ENCODE peak calls at places on chromosomes 1 and 21, in seven cellular contexts. D is esophagus muscularis mucosa, V is kidney epithelial cell, L is OCI-LY7, C is uterus, Q is tibial artery, E is body of pancreas. P is an unnamed sample.

GRCh38 chr1:212302745-212303383 is 17.7 kb downstream of the PPP2R5A start:
- DNase-seq in V (no peak), L (no peak), Q (no peak), C (no peak), E (no peak), D (no peak), P (no peak)

GRCh38 chr1:92483442-92484170 is 3.1 kb downstream of the GFI1 start:
- DNase-seq in C (no peak), D (no peak), L (no peak), E (peak; percentile 75), V (no peak), Q (no peak), P (no peak)

GRCh38 chr21:38531610-38532009 is 33.3 kb upstream of the ERG start:
- DNase-seq in V (no peak), E (no peak), D (no peak), L (no peak), C (no peak), Q (peak; percentile 75), P (no peak)

GRCh38 chr1:233730809-233731208 is 116.9 kb downstream of the KCNK1 start:
- DNase-seq in C (no peak), V (no peak), Q (no peak), E (no peak), D (no peak), L (no peak), P (no peak)

GRCh38 chr21:42513151-42513984 is at the start of gene SLC37A1:
- DNase-seq in Q (peak; percentile 66), D (no peak), L (peak; percentile 61), E (peak; percentile 38), V (no peak), C (no peak), P (peak; percentile 39)

GRCh38 chr1:117336087-117336817 is 31.0 kb upstream of the MAN1A2 start:
- DNase-seq in V (no peak), C (no peak), D (peak; percentile 74), E (no peak), Q (no peak), L (no peak), P (no peak)

GRCh38 chr21:39971961-39972360 is 104.7 kb downstream of the PCP4 start:
- DNase-seq in D (no peak), V (no peak), Q (no peak), E (no peak), C (no peak), L (no peak), P (no peak)

GRCh38 chr1:44015206-44015605 is 16.1 kb downstream of the SLC6A9 start:
- DNase-seq in D (no peak), Q (peak; percentile 82), L (no peak), V (no peak), C (no peak), E (no peak), P (no peak)

GRCh38 chr21:37642493-37642892 is 273.8 kb downstream of the KCNJ6 start:
- DNase-seq in D (peak; percentile 62), E (no peak), L (peak; percentile 55), Q (no peak), V (no peak), C (no peak), P (no peak)

GRCh38 chr1:210568631-210569030 is 239.9 kb downstream of the HHAT start:
- DNase-seq in V (no peak), E (no peak), Q (no peak), D (no peak), C (no peak), L (no peak), P (no peak)

GRCh38 chr1:240189386-240189989 is 97.8 kb downstream of the FMN2 start:
- DNase-seq in L (peak; percentile 46), D (no peak), C (no peak), E (peak; percentile 34), V (no peak), Q (no peak), P (peak; percentile 59)

GRCh38 chr1:178467837-178468236 is 28.9 kb downstream of the CLEC20A start:
- DNase-seq in D (no peak), V (no peak), L (no peak), Q (no peak), C (no peak), E (no peak), P (no peak)

GRCh38 chr1:9960705-9961562 is 17.7 kb downstream of the NMNAT1 start:
- DNase-seq in L (peak; percentile 79), E (no peak), D (no peak), V (no peak), C (no peak), Q (no peak), P (no peak)

GRCh38 chr1:174157157-174157806 is 2.0 kb upstream of the RABGAP1L start:
- DNase-seq in Q (no peak), C (no peak), V (no peak), E (no peak), L (peak; percentile 54), D (no peak), P (no peak)

GRCh38 chr21:39860600-39860999 is 6.6 kb upstream of the PCP4 start:
- DNase-seq in E (no peak), D (no peak), L (no peak), Q (no peak), V (no peak), C (no peak), P (no peak)

GRCh38 chr1:46533179-46533864 is 18.1 kb downstream of the KNCN start:
- DNase-seq in Q (peak; percentile 72), V (no peak), L (no peak), C (no peak), D (no peak), E (peak; percentile 35), P (peak; percentile 54)

GRCh38 chr1:30759718-30760281 is 2.2 kb upstream of the LAPTM5 start:
- DNase-seq in L (no peak), Q (no peak), E (no peak), V (no peak), C (no peak), D (no peak), P (no peak)

GRCh38 chr1:168767885-168768584 is 39.0 kb upstream of the DPT start:
- DNase-seq in L (no peak), V (no peak), D (no peak), Q (peak; percentile 63), E (peak; percentile 47), C (peak; percentile 49), P (peak; percentile 58)

GRCh38 chr1:1391225-1391624 is 7.9 kb downstream of the CCNL2 start:
- DNase-seq in C (no peak), D (no peak), V (no peak), E (no peak), Q (no peak), L (no peak), P (no peak)

GRCh38 chr1:48035371-48036141 is 38.4 kb upstream of the TRABD2B start:
- DNase-seq in L (no peak), C (no peak), V (no peak), Q (peak; percentile 20), E (no peak), D (no peak), P (no peak)

GRCh38 chr1:217921126-217921900 is 290.2 kb downstream of the SPATA17 start:
- DNase-seq in V (no peak), C (no peak), D (no peak), L (no peak), E (no peak), Q (no peak), P (no peak)

GRCh38 chr1:217919683-217920502 is 288.7 kb downstream of the SPATA17 start:
- DNase-seq in D (no peak), L (no peak), Q (no peak), C (no peak), V (no peak), E (no peak), P (no peak)

GRCh38 chr1:217924924-217925323 is 293.8 kb downstream of the SPATA17 start:
- DNase-seq in Q (no peak), E (no peak), L (no peak), D (no peak), V (no peak), C (no peak), P (no peak)
- TF ChIP-seq CTCF in Q (no peak), E (no peak), L (no peak), D (no peak), V (no peak), C (no peak), P (no peak)

GRCh38 chr1:67429528-67430357 is 459 bp downstream of the SERBP1 start:
- DNase-seq in Q (peak; percentile 67), D (no peak), C (peak; percentile 26), E (peak; percentile 27), V (no peak), L (peak; percentile 44), P (peak; percentile 43)

GRCh38 chr1:67429011-67429527 is 1.1 kb downstream of the SERBP1 start:
- DNase-seq in C (no peak), E (no peak), V (no peak), Q (no peak), D (no peak), L (peak; percentile 45), P (peak; percentile 28)

GRCh38 chr1:67431156-67431765 is 1.1 kb upstream of the SERBP1 start:
- DNase-seq in V (no peak), E (no peak), D (no peak), Q (no peak), C (no peak), L (peak; percentile 31), P (no peak)

GRCh38 chr1:67431869-67432578 is 1.8 kb upstream of the SERBP1 start:
- DNase-seq in L (peak; percentile 65), Q (no peak), C (no peak), E (no peak), V (no peak), D (no peak), P (no peak)

GRCh38 chr1:67430358-67431155 is at the start of gene SERBP1:
- DNase-seq in V (peak; percentile 92), Q (peak; percentile 97), D (peak; percentile 98), E (peak; percentile 94), C (peak; percentile 95), L (peak; percentile 99), P (peak; percentile 98)
- TF ChIP-seq CTCF in V (no peak), Q (peak; percentile 14), D (no peak), E (no peak), C (peak; percentile 8), L (no peak), P (no peak)

GRCh38 chr1:86741947-86742572 is 37.7 kb downstream of the SH3GLB1 start:
- DNase-seq in D (no peak), V (no peak), Q (no peak), C (no peak), E (peak; percentile 28), L (peak; percentile 56), P (peak; percentile 46)
- TF ChIP-seq CTCF in D (peak; percentile 50), V (peak; percentile 47), Q (peak; percentile 47), C (peak; percentile 30), E (peak; percentile 50), L (peak; percentile 98), P (peak; percentile 44)

GRCh38 chr1:21816602-21817302 is 4.7 kb downstream of the LDLRAD2 start:
- DNase-seq in L (no peak), Q (no peak), C (no peak), V (peak; percentile 71), E (no peak), D (no peak), P (no peak)

GRCh38 chr1:21814981-21815583 is 3.0 kb downstream of the LDLRAD2 start:
- DNase-seq in E (no peak), D (no peak), V (no peak), C (no peak), L (no peak), Q (no peak), P (no peak)

GRCh38 chr1:21815724-21816311 is 3.8 kb downstream of the LDLRAD2 start:
- DNase-seq in E (no peak), D (no peak), C (no peak), V (no peak), Q (no peak), L (peak; percentile 13), P (no peak)

GRCh38 chr1:21813542-21813941 is 1.5 kb downstream of the LDLRAD2 start:
- DNase-seq in Q (no peak), C (no peak), L (no peak), D (no peak), V (no peak), E (no peak), P (no peak)

GRCh38 chr1:21814241-21814918 is 2.3 kb downstream of the LDLRAD2 start:
- DNase-seq in Q (no peak), C (no peak), D (no peak), L (peak; percentile 34), V (no peak), E (no peak), P (peak; percentile 43)
- TF ChIP-seq CTCF in Q (no peak), C (peak; percentile 36), D (peak; percentile 47), L (peak; percentile 71), V (peak; percentile 66), E (peak; percentile 59), P (peak; percentile 58)